ENCODE peak calls at places on chromosomes 5 and 9, in seven cellular contexts. V is PC-3, Z is cardiac muscle cell, J is gastrocnemius medialis, W is A549, Q is stomach, C is spleen. T is an unnamed sample.

GRCh38 chr5:52846443-52846842 is 58.7 kb downstream of the ITGA1 start:
- DNase-seq in W (no peak), C (no peak), J (no peak), V (no peak), Q (no peak), Z (peak), T (no peak)

GRCh38 chr5:154885438-154885837 is 27.0 kb downstream of the CNOT8 start:
- DNase-seq in W (no peak), C (no peak), V (no peak), J (no peak), Z (no peak), Q (no peak), T (no peak)

GRCh38 chr9:115910899-115911298 is 242.7 kb upstream of the PAPPA start:
- DNase-seq in Q (peak), C (no peak), J (no peak), V (no peak), W (no peak), Z (no peak), T (no peak)

GRCh38 chr9:134851015-134851414 is 29.6 kb upstream of the FCN2 start:
- DNase-seq in W (no peak), C (peak), V (no peak), Z (no peak), Q (no peak), J (no peak), T (no peak)

GRCh38 chr9:74379718-74380117 is 117.4 kb upstream of the RORB start:
- DNase-seq in W (peak), Z (peak), C (no peak), J (no peak), Q (peak), V (peak), T (no peak)

GRCh38 chr5:125215593-125215992 is 469.2 kb upstream of the ZNF608 start:
- DNase-seq in Z (no peak), W (no peak), C (no peak), Q (no peak), J (no peak), V (no peak), T (no peak)

GRCh38 chr5:112973036-112973435 is 3.6 kb upstream of the DCP2 start:
- DNase-seq in W (no peak), C (no peak), V (no peak), Q (no peak), Z (no peak), J (no peak), T (no peak)

GRCh38 chr9:118609355-118610044 is 759.7 kb downstream of the BRINP1 start:
- DNase-seq in W (peak), Q (no peak), C (no peak), J (no peak), V (no peak), Z (peak), T (no peak)

GRCh38 chr9:12923472-12924009 is 148.7 kb downstream of the LURAP1L start:
- DNase-seq in Q (no peak), W (no peak), C (no peak), J (peak), V (no peak), Z (peak), T (peak)

GRCh38 chr5:149578896-149579295 is 2.4 kb upstream of the ARHGEF37 start:
- DNase-seq in W (no peak), J (no peak), V (no peak), Q (no peak), C (no peak), Z (no peak), T (no peak)

GRCh38 chr5:146020100-146020499 is 83.7 kb downstream of the SH3RF2 start:
- DNase-seq in C (no peak), J (no peak), V (no peak), Q (no peak), W (no peak), Z (no peak), T (no peak)

GRCh38 chr9:35605336-35606137 is 475 bp downstream of the TESK1 start:
- DNase-seq in Q (no peak), C (peak), Z (no peak), V (no peak), W (no peak), J (peak), T (no peak)

GRCh38 chr5:126046996-126047395 is 376.2 kb upstream of the GRAMD2B start:
- DNase-seq in Z (no peak), V (no peak), J (no peak), W (no peak), C (no peak), Q (no peak), T (no peak)

GRCh38 chr5:96714951-96715451 is 52.8 kb downstream of the CAST start:
- DNase-seq in J (peak), C (no peak), V (peak), Z (peak), W (peak), Q (peak), T (peak)

GRCh38 chr5:135829681-135830383 is 4.6 kb upstream of the SLC25A48 start:
- DNase-seq in Q (peak), V (peak), Z (peak), W (peak), J (peak), C (no peak), T (no peak)

GRCh38 chr5:141916522-141916921 is 7.1 kb upstream of the DELE1 start:
- DNase-seq in Z (no peak), W (no peak), C (no peak), Q (no peak), J (no peak), V (no peak), T (no peak)

GRCh38 chr5:11268894-11269293 is 507.9 kb upstream of the DAP start:
- DNase-seq in J (no peak), W (no peak), C (no peak), Q (no peak), Z (no peak), V (no peak), T (no peak)

GRCh38 chr5:166493627-166494026 is 1797.8 kb upstream of the WWC1 start:
- DNase-seq in W (no peak), C (no peak), Z (peak), J (no peak), V (no peak), Q (no peak), T (no peak)

GRCh38 chr5:36407396-36407795 is 105.7 kb upstream of the RANBP3L start:
- DNase-seq in Q (no peak), C (no peak), W (no peak), J (no peak), Z (no peak), V (no peak), T (no peak)
- H3K4me3 ChIP-seq in Q (no peak), C (no peak), W (no peak), J (no peak), Z (no peak), V (no peak), T (no peak)

DNA sequence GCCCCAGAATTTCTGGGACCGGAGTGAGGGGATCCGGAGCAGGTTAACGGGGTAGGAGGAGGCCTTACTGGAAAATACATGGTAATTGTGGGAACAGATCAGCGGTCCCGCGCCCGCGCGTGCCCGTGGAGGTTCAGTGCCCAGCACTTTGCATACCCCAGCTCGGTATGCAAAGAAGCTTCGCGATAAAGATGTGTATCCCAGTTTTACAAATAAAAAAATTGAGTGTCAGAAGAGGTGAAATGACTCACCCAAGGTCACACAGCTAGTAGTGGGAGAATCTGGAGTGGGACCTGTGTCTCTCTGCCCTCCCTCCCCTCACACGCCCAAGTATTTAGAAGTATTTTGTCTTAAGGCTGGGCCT is 965 bp downstream of the NEURL1B start:
- DNase-seq in W (no peak), J (no peak), Q (no peak), Z (no peak), V (no peak), C (no peak), T (no peak)
- H3K27ac ChIP-seq in W (no peak), J (peak), Q (peak), Z (no peak), V (no peak), C (no peak), T (peak)

GRCh38 chr9:124062172-124062571 is 50.6 kb downstream of the LHX2 start:
- DNase-seq in J (no peak), Z (no peak), Q (no peak), V (no peak), C (no peak), W (peak), T (no peak)
- TF ChIP-seq CTCF in J (no peak), Z (peak), Q (no peak), V (peak), C (no peak), W (peak), T (no peak)

DNA sequence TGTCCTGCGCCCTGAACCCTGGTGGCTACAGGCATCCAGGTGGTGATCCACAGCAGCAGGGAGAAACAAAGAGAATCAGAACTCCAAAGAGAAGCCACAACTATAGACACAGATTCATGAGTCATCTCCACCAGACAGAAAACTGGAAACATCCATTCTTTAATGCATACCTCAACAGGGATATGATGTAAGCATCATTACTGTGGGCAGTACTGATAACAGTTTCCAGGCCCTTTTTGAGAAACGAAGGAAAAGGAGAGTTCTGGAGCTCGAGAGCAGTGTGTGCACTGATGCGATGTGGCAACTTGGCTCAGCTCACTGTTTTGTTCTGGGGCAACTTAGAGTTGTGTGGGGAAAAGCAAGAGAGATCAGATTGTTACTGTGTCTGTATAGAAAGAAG is 215.5 kb upstream of the ADAMTS16 start:
- DNase-seq in J (no peak), W (no peak), V (no peak), Z (no peak), Q (no peak), C (no peak), T (no peak)
- H3K4me3 ChIP-seq in J (no peak), W (no peak), V (no peak), Z (no peak), Q (no peak), C (no peak), T (no peak)

T was measured in ascending aorta.